ENCODE peak calls at places on chromosomes 13 and 19, in eight cellular contexts. U is stimulated activated CD4-positive, alpha-beta T cell treated with anti-CD3 and anti-CD28 coated beads, Interleukin-4, amount 100 ng/mL, for 48 hours; H is hypothalamus; Z is GM03348; N is NCI-H1930; G is DMS153; V is substantia nigra; K is aorta. D is an unnamed sample.

GRCh38 chr19:55091126-55091910 is 15.6 kb downstream of the EPS8L1 start:
- DNase-seq in U (no peak), H (no peak), Z (no peak), N (no peak), G (no peak), V (no peak), K (no peak), D (no peak)

GRCh38 chr19:4233282-4233853 is 4.0 kb downstream of the EBI3 start:
- DNase-seq in U (peak; percentile 85), H (peak; percentile 31), Z (no peak), N (peak; percentile 41), G (peak; percentile 3), V (no peak), K (no peak), D (peak; percentile 49)

GRCh38 chr19:32870154-32870573 is 597 bp upstream of the SLC7A9 start:
- DNase-seq in U (no peak), H (no peak), Z (no peak), N (no peak), G (no peak), V (no peak), K (no peak), D (peak; percentile 57)

GRCh38 chr13:110559429-110559943 is 2.0 kb downstream of the RAB20 start:
- DNase-seq in U (no peak), H (peak; percentile 21), Z (no peak), N (no peak), G (no peak), V (no peak), K (peak; percentile 76), D (peak; percentile 57)

GRCh38 chr19:11018743-11019142 is 57.9 kb downstream of the SMARCA4 start:
- DNase-seq in U (no peak), H (no peak), Z (no peak), N (no peak), G (no peak), V (no peak), K (no peak), D (no peak)

GRCh38 chr19:46756544-46756888 is 10.3 kb upstream of the STRN4 start:
- DNase-seq in U (no peak), H (no peak), Z (no peak), N (no peak), G (no peak), V (no peak), K (no peak), D (no peak)

GRCh38 chr13:94713556-94714182 is 1.3 kb upstream of the SOX21 start:
- DNase-seq in U (no peak), H (no peak), Z (no peak), N (no peak), G (no peak), V (no peak), K (no peak), D (no peak)

GRCh38 chr19:48632692-48633147 is 4.5 kb downstream of the DBP start:
- DNase-seq in U (no peak), H (no peak), Z (no peak), N (no peak), G (no peak), V (no peak), K (no peak), D (peak; percentile 69)

GRCh38 chr13:28059214-28059613 is 41.2 kb downstream of the FLT3 start:
- DNase-seq in U (peak; percentile 46), H (peak; percentile 6), Z (peak; percentile 32), N (no peak), G (no peak), V (no peak), K (no peak), D (peak; percentile 37)

GRCh38 chr19:35712529-35712909 is 5.3 kb upstream of the KMT2B start:
- DNase-seq in U (peak; percentile 17), H (no peak), Z (no peak), N (no peak), G (no peak), V (no peak), K (no peak), D (no peak)

GRCh38 chr13:25276748-25277147 is 10.5 kb downstream of the MTMR6 start:
- DNase-seq in U (no peak), H (no peak), Z (no peak), N (no peak), G (no peak), V (no peak), K (no peak), D (peak; percentile 50)

GRCh38 chr19:55304279-55304978 is 20.6 kb downstream of the BRSK1 start:
- DNase-seq in U (peak; percentile 27), H (no peak), Z (no peak), N (peak; percentile 68), G (peak; percentile 2), V (no peak), K (peak; percentile 60), D (no peak)

GRCh38 chr13:46386996-46387851 is at the start of gene RUBCNL:
- DNase-seq in U (peak; percentile 38), H (peak; percentile 41), Z (peak; percentile 54), N (peak; percentile 32), G (no peak), V (no peak), K (peak; percentile 77), D (peak; percentile 84)

GRCh38 chr19:40691421-40692211 is 1.2 kb upstream of the NUMBL start:
- DNase-seq in U (no peak), H (no peak), Z (no peak), N (no peak), G (no peak), V (no peak), K (no peak), D (no peak)

GRCh38 chr13:111539791-111540446 is 219.5 kb downstream of the TEX29 start:
- DNase-seq in U (no peak), H (no peak), Z (no peak), N (no peak), G (no peak), V (no peak), K (no peak), D (no peak)

GRCh38 chr19:56491399-56491798 is 14.3 kb upstream of the ZNF667 start:
- DNase-seq in U (no peak), H (no peak), Z (no peak), N (no peak), G (no peak), V (no peak), K (no peak), D (no peak)

GRCh38 chr19:9075064-9075964 is 11.5 kb upstream of the OR1M1 start:
- DNase-seq in U (no peak), H (peak; percentile 47), Z (peak; percentile 70), N (no peak), G (peak; percentile 1), V (no peak), K (peak; percentile 80), D (peak; percentile 100)

GRCh38 chr13:22095794-22096193 is 424.9 kb downstream of the FGF9 start:
- DNase-seq in U (no peak), H (no peak), Z (no peak), N (no peak), G (no peak), V (no peak), K (no peak), D (no peak)

GRCh38 chr13:20389696-20390525 is 135.7 kb downstream of the CRYL1 start:
- DNase-seq in U (no peak), H (no peak), Z (no peak), N (no peak), G (no peak), V (no peak), K (no peak), D (no peak)

GRCh38 chr19:48784527-48784926 is 26.3 kb downstream of the BCAT2 start:
- DNase-seq in U (no peak), H (no peak), Z (no peak), N (no peak), G (peak; percentile 25), V (no peak), K (no peak), D (no peak)

GRCh38 chr13:75691183-75691582 is 55.1 kb downstream of the LMO7 start:
- DNase-seq in U (no peak), H (no peak), Z (no peak), N (no peak), G (no peak), V (no peak), K (no peak), D (peak; percentile 24)

GRCh38 chr19:19146865-19147264 is 8.6 kb upstream of the TMEM161A start:
- DNase-seq in U (no peak), H (no peak), Z (no peak), N (no peak), G (no peak), V (no peak), K (no peak), D (no peak)

GRCh38 chr19:10353793-10354391 is 14.5 kb upstream of the ICAM3 start:
- DNase-seq in U (peak; percentile 68), H (no peak), Z (peak; percentile 49), N (no peak), G (no peak), V (no peak), K (no peak), D (peak; percentile 50)

GRCh38 chr13:38850868-38851626 is 139.6 kb downstream of the STOML3 start:
- DNase-seq in U (no peak), H (no peak), Z (no peak), N (no peak), G (no peak), V (no peak), K (no peak), D (no peak)

GRCh38 chr19:39592381-39592780 is 9.9 kb upstream of the LGALS13 start:
- DNase-seq in U (no peak), H (no peak), Z (no peak), N (no peak), G (no peak), V (no peak), K (no peak), D (no peak)

GRCh38 chr13:78589206-78589605 is 14.1 kb downstream of the POU4F1 start:
- DNase-seq in U (no peak), H (no peak), Z (no peak), N (no peak), G (no peak), V (no peak), K (no peak), D (no peak)

GRCh38 chr19:12867120-12868099 is 13.8 kb downstream of the DNASE2 start:
- DNase-seq in U (peak; percentile 70), H (peak; percentile 23), Z (peak; percentile 92), N (no peak), G (peak; percentile 44), V (no peak), K (no peak), D (peak; percentile 61)

D was measured in kidney tubule cell.